ENCODE peak calls at places on chromosomes 6 and 20, in five cellular contexts. J is psoas muscle; Q is spleen; Y is CD8-positive, alpha-beta T cell; H is BJ. R is an unnamed sample.

GRCh38 chr6:35181933-35182612 is 31.7 kb upstream of the SCUBE3 start:
- DNase-seq in J (peak), H (peak), Q (no peak), Y (no peak), R (peak)

GRCh38 chr6:166724576-166724975 is 97.5 kb upstream of the RPS6KA2 start:
- DNase-seq in H (peak), Y (no peak), Q (no peak), J (no peak), R (no peak)

GRCh38 chr6:23692184-23692583 is 433.8 kb upstream of the NRSN1 start:
- DNase-seq in J (no peak), Q (no peak), Y (no peak), H (no peak), R (peak)

GRCh38 chr6:90126178-90126577 is 170.5 kb downstream of the BACH2 start:
- DNase-seq in Q (no peak), J (no peak), Y (no peak), H (no peak), R (no peak)

GRCh38 chr6:25050356-25050755 is 114.6 kb upstream of the RIPOR2 start:
- DNase-seq in Q (no peak), J (no peak), H (peak), Y (no peak), R (peak)

GRCh38 chr20:11195899-11196558 is 522.2 kb upstream of the JAG1 start:
- DNase-seq in Y (no peak), J (no peak), H (no peak), Q (no peak), R (no peak)

GRCh38 chr6:136463796-136464542 is 86.3 kb downstream of the MAP7 start:
- DNase-seq in Y (no peak), H (no peak), J (no peak), Q (no peak), R (no peak)

GRCh38 chr20:44537993-44538392 is 16.1 kb upstream of the SERINC3 start:
- DNase-seq in Y (no peak), J (no peak), H (no peak), Q (no peak), R (peak)

GRCh38 chr6:110529907-110530306 is 53.5 kb upstream of the SLC22A16 start:
- DNase-seq in H (no peak), J (no peak), Q (no peak), Y (no peak), R (peak)

GRCh38 chr6:137389150-137389664 is 105.0 kb downstream of the OLIG3 start:
- DNase-seq in J (no peak), Q (no peak), Y (peak), H (no peak), R (peak)

GRCh38 chr6:30066577-30067459 is at the start of gene PPP1R11:
- DNase-seq in Q (peak), J (peak), Y (peak), H (peak), R (peak)

GRCh38 chr20:35994994-35995453 is 26.6 kb downstream of the CNBD2 start:
- DNase-seq in Q (peak), J (peak), Y (peak), H (no peak), R (peak)

GRCh38 chr6:56521988-56522387 is 120.7 kb downstream of the DST start:
- DNase-seq in Y (no peak), H (no peak), Q (no peak), J (no peak), R (no peak)

GRCh38 chr6:30500421-30501069 is 11.2 kb downstream of the HLA-E start:
- DNase-seq in H (no peak), Y (no peak), J (no peak), Q (no peak), R (peak)

GRCh38 chr6:17021539-17021889 is 80.3 kb upstream of the STMND1 start:
- DNase-seq in Y (no peak), Q (no peak), J (no peak), H (no peak), R (peak)

GRCh38 chr6:5584072-5584471 is 322.8 kb downstream of the FARS2 start:
- DNase-seq in H (peak), Y (no peak), J (no peak), Q (no peak), R (peak)

GRCh38 chr6:2245954-2246863 is 804 bp upstream of the GMDS start:
- DNase-seq in Q (peak), J (peak), Y (no peak), H (no peak), R (peak)

GRCh38 chr6:100453701-100454521 is 10.8 kb downstream of the SIM1 start:
- DNase-seq in Y (no peak), Q (no peak), H (no peak), J (peak), R (no peak)

GRCh38 chr6:56246544-56246940 is 838 bp downstream of the COL21A1 start:
- DNase-seq in H (no peak), J (no peak), Y (no peak), Q (no peak), R (no peak)

GRCh38 chr6:165910184-165910583 is 247.1 kb upstream of the PDE10A start:
- DNase-seq in J (no peak), Y (no peak), H (no peak), Q (no peak), R (peak)

GRCh38 chr6:31407699-31408098 is 4.3 kb downstream of the MICA start:
- DNase-seq in J (no peak), Y (no peak), H (peak), Q (no peak), R (peak)

GRCh38 chr6:47762502-47762901 is 19.3 kb upstream of the OPN5 start:
- DNase-seq in H (no peak), J (no peak), Y (no peak), Q (no peak), R (no peak)

GRCh38 chr6:33417127-33417902 is 592 bp downstream of the CUTA start:
- DNase-seq in Y (no peak), H (peak), J (no peak), Q (peak), R (peak)

GRCh38 chr6:33416386-33417126 is 1.4 kb downstream of the CUTA start:
- DNase-seq in J (no peak), H (no peak), Q (peak), Y (no peak), R (no peak)

GRCh38 chr6:33419580-33420492 is at the start of gene SYNGAP1:
- DNase-seq in Q (peak), H (no peak), Y (no peak), J (peak), R (peak)

GRCh38 chr6:33418690-33419291 is 884 bp upstream of the CUTA start:
- DNase-seq in Q (peak), Y (no peak), H (no peak), J (no peak), R (peak)

DNA sequence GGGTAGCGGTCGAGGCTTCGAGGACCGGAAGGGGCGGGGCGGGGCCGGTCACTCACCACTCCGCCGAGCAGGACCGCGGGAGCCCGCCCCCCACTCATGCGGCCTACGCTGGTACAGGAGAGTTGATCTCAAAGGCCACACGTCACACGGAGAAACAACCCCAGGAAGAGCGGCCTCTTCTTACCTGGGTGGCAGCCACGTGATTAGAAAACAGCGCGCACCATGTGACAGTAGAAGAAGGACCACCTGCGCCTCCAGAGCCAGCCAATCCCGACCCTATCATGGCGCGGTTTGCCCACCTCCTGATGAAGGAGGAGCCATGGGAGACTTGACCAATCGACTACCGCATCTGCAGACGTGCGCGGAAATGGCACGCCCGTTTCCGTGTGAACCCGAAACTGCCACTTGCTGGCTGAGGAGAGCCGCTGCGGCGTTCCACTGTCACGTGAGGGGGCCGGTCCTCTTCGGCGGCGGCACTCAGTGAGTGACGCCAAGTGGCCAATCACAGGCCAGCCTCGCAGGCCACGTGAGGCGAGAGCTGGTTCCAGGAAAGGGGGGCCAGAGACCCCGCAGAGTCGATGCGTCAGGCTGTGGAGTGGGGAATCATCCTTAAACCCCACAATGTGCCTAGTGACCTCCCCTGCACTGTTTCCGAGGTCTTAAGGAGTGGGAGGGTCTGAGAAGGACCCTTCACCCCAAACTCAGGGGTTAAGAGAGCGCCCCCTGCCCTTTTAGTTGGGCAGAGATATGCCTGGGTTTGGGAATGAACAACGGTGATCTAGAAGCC is at the start of gene CUTA:
- DNase-seq in J (peak), H (peak), Y (peak), Q (peak), R (peak)
- TF ChIP-seq CTCF in J (peak), H (peak), Y (peak), Q (peak), R (peak)

GRCh38 chr6:154458565-154459475 is 51.7 kb downstream of the CNKSR3 start:
- DNase-seq in J (no peak), H (peak), Y (no peak), Q (no peak), R (peak)

GRCh38 chr6:154459513-154459912 is 51.0 kb downstream of the CNKSR3 start:
- DNase-seq in Y (no peak), Q (no peak), J (no peak), H (no peak), R (no peak)

GRCh38 chr6:154461348-154461747 is 49.1 kb downstream of the CNKSR3 start:
- DNase-seq in Q (no peak), J (no peak), Y (no peak), H (no peak), R (no peak)

GRCh38 chr6:154462425-154462824 is 48.1 kb downstream of the CNKSR3 start:
- DNase-seq in Q (no peak), Y (no peak), J (no peak), H (no peak), R (no peak)

GRCh38 chr6:154460306-154461071 is 50.0 kb downstream of the CNKSR3 start:
- DNase-seq in H (peak), Y (no peak), Q (no peak), J (no peak), R (peak)
- H3K4me3 ChIP-seq in H (no peak), Y (no peak), Q (no peak), J (no peak), R (no peak)

GRCh38 chr20:57414867-57415592 is 23.8 kb downstream of the RBM38 start:
- DNase-seq in H (no peak), J (no peak), Q (peak), Y (no peak), R (peak)
- TF ChIP-seq CTCF in H (no peak), J (no peak), Q (no peak), Y (no peak), R (no peak)

GRCh38 chr6:89028774-89029173 is 51.8 kb upstream of the PNRC1 start:
- DNase-seq in H (no peak), Y (no peak), Q (no peak), J (no peak), R (no peak)

GRCh38 chr6:89032599-89032998 is 48.0 kb upstream of the PNRC1 start:
- DNase-seq in Q (no peak), H (no peak), J (no peak), Y (no peak), R (peak)

GRCh38 chr6:89037156-89037900 is 43.2 kb upstream of the PNRC1 start:
- DNase-seq in H (no peak), Y (no peak), Q (no peak), J (peak), R (no peak)

GRCh38 chr6:89035252-89036106 is 45.1 kb upstream of the PNRC1 start:
- DNase-seq in Q (no peak), H (peak), J (peak), Y (no peak), R (peak)

DNA sequence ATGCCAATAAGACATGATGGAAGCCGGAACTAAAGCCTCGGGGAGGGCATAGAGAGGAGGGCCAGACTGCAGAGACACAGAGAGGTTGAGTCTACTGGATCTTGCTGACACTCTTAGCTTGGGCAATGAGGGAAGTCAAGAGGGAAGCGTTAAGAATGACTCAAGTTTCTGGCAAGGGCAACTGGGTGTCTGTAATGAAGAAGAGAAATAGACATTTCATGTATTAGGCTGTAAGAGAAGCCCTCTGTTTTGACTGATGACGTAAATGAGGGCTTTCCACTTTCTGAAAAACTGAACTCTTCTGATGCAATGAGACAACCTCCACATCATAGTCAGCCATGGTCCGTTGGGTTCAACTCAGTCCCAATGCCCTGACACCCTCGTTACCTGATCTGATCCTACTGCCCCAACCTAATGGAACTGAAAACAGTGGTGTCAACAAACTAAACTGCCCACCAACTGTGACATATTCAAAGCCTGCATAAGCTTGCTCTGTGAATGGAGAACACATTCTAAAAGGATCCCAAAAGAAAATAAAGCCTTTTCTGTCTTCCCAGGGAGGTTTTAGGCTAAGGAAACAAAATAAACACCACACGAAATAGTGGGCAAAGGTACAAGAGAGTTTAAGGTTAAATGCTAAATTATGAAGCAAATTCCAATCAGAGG is 45.8 kb upstream of the PNRC1 start:
- DNase-seq in Q (no peak), J (no peak), H (no peak), Y (no peak), R (peak)
- H3K4me3 ChIP-seq in Q (no peak), J (peak), H (no peak), Y (no peak), R (peak)

GRCh38 chr20:8829232-8829631 is 239.7 kb upstream of the PLCB4 start:
- DNase-seq in Q (no peak), H (no peak), Y (no peak), J (no peak), R (no peak)
- TF ChIP-seq CTCF in Q (no peak), H (no peak), Y (no peak), J (no peak), R (peak)

DNA sequence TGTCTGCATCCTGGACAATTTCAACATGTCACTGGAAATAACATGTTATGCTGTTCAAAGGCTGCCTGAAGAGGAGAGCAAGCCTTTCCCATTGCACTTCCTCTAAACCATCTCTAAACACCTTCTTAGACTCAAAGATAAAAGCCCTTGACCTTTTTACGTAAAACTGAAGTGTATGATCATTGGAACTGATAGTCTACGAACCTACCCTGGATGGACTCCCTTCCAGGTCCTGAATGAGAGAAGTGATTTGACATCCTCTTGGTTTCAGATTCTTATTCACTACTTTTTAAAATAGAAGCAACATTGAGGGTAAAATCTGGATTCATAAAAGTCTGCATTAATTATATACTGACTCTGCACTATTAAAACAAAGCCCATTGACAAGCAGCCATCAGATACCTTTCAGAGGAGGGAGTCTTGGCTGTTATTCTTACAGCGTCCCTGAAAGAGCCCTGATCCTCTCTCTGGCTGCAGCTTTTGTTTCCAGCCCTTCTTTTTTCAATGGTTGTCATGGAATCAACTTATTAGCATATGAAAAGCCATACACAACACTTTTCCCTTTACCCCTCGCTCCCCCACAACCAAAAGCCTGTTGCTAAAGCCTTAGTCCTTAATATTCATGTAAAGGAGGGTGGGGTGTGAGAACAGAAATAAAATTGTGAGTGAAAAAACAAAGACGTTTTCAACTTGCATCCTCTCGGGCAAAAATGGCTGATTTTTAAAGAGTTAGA is 270.0 kb upstream of the MARCKS start:
- DNase-seq in J (no peak), H (no peak), Q (no peak), Y (no peak), R (no peak)
- H3K4me3 ChIP-seq in J (no peak), H (no peak), Q (no peak), Y (no peak), R (no peak)

R was measured in fibroblast of villous mesenchyme.